ENCODE peak calls at places on chromosomes 1 and 21, in ten cellular contexts. M, O, V, K, W, N, X, S, P and U are unnamed samples.
A peak's percentile ranks its signal among the peaks of the same experiment; 100 is the strongest.

GRCh38 chr1:103109291-103109920 is 1.1 kb upstream of the COL11A1 start:
- DNase-seq in M (no peak), O (no peak), V (peak; percentile 10), K (no peak), W (no peak), N (no peak), X (no peak), S (no peak), P (no peak), U (no peak)

GRCh38 chr1:83641828-83642443 is 357.0 kb downstream of the TTLL7 start:
- DNase-seq in M (peak; percentile 57), O (no peak), V (peak; percentile 23), K (no peak), W (no peak), N (no peak), X (peak; percentile 2), S (no peak), P (no peak), U (no peak)

GRCh38 chr21:41965447-41966340 is 11.9 kb upstream of the C2CD2 start:
- DNase-seq in M (no peak), O (no peak), V (no peak), K (no peak), W (peak; percentile 29), N (no peak), X (no peak), S (no peak), P (no peak), U (no peak)

GRCh38 chr21:26157842-26158241 is 12.7 kb downstream of the APP start:
- DNase-seq in M (no peak), O (no peak), V (no peak), K (no peak), W (no peak), N (no peak), X (no peak), S (no peak), P (no peak), U (no peak)

GRCh38 chr1:60281360-60281932 is 207.9 kb upstream of the C1orf87 start:
- DNase-seq in M (peak; percentile 81), O (peak; percentile 43), V (peak; percentile 76), K (peak; percentile 69), W (no peak), N (peak; percentile 75), X (peak; percentile 93), S (peak; percentile 55), P (peak; percentile 22), U (peak; percentile 59)

GRCh38 chr1:111739984-111740765 is 980 bp upstream of the INKA2 start:
- DNase-seq in M (peak; percentile 51), O (peak; percentile 55), V (peak; percentile 57), K (peak; percentile 69), W (peak; percentile 60), N (peak; percentile 80), X (peak; percentile 71), S (peak; percentile 9), P (peak; percentile 83), U (peak; percentile 73)

GRCh38 chr1:177122461-177122860 is 42.1 kb downstream of the ASTN1 start:
- DNase-seq in M (no peak), O (no peak), V (no peak), K (no peak), W (no peak), N (no peak), X (no peak), S (no peak), P (no peak), U (no peak)

GRCh38 chr1:53311104-53311908 is 16.6 kb downstream of the LRP8 start:
- DNase-seq in M (no peak), O (no peak), V (no peak), K (no peak), W (no peak), N (no peak), X (no peak), S (no peak), P (no peak), U (no peak)

GRCh38 chr1:24971539-24971938 is 41.5 kb upstream of the RUNX3 start:
- DNase-seq in M (no peak), O (no peak), V (no peak), K (no peak), W (no peak), N (no peak), X (no peak), S (no peak), P (no peak), U (no peak)

GRCh38 chr21:30443226-30443625 is 3.2 kb downstream of the KRTAP15-1 start:
- DNase-seq in M (no peak), O (no peak), V (no peak), K (no peak), W (no peak), N (no peak), X (no peak), S (no peak), P (no peak), U (no peak)

GRCh38 chr1:204319462-204319861 is 40.3 kb downstream of the PLEKHA6 start:
- DNase-seq in M (peak; percentile 63), O (no peak), V (peak; percentile 90), K (peak; percentile 39), W (no peak), N (no peak), X (peak; percentile 86), S (no peak), P (no peak), U (no peak)

GRCh38 chr1:3453891-3454810 is at the start of gene ARHGEF16:
- DNase-seq in M (peak; percentile 11), O (peak; percentile 83), V (peak; percentile 12), K (peak; percentile 93), W (no peak), N (peak; percentile 72), X (peak; percentile 28), S (peak; percentile 23), P (peak; percentile 61), U (peak; percentile 79)

GRCh38 chr21:45472445-45473365 is 67.7 kb downstream of the COL18A1 start:
- DNase-seq in M (no peak), O (no peak), V (no peak), K (no peak), W (no peak), N (no peak), X (no peak), S (no peak), P (peak; percentile 21), U (no peak)

GRCh38 chr1:230366504-230366915 is 59.6 kb downstream of the PGBD5 start:
- DNase-seq in M (no peak), O (no peak), V (no peak), K (no peak), W (no peak), N (no peak), X (no peak), S (no peak), P (no peak), U (no peak)

GRCh38 chr1:59880001-59880400 is 46.6 kb downstream of the CYP2J2 start:
- DNase-seq in M (peak; percentile 1), O (no peak), V (no peak), K (no peak), W (no peak), N (no peak), X (peak; percentile 23), S (no peak), P (no peak), U (no peak)

GRCh38 chr1:85137660-85138059 is 63.2 kb downstream of the SYDE2 start:
- DNase-seq in M (no peak), O (peak; percentile 74), V (no peak), K (peak; percentile 93), W (no peak), N (no peak), X (no peak), S (no peak), P (peak; percentile 73), U (no peak)

GRCh38 chr1:92778371-92778770 is 6.5 kb downstream of the EVI5 start:
- DNase-seq in M (peak; percentile 54), O (no peak), V (no peak), K (no peak), W (no peak), N (no peak), X (no peak), S (no peak), P (no peak), U (no peak)

GRCh38 chr1:175225805-175226129 is 33.2 kb upstream of the KIAA0040 start:
- DNase-seq in M (no peak), O (no peak), V (no peak), K (no peak), W (no peak), N (no peak), X (no peak), S (no peak), P (no peak), U (no peak)
- TF ChIP-seq CTCF in M (no peak), O (no peak), V (no peak), K (no peak), W (no peak), N (no peak), X (peak; percentile 1), S (no peak), P (no peak), U (no peak)

GRCh38 chr1:159835862-159836518 is 9.3 kb downstream of the SLAMF8 start:
- DNase-seq in M (peak; percentile 46), O (no peak), V (peak; percentile 32), K (no peak), W (no peak), N (no peak), X (peak; percentile 22), S (no peak), P (no peak), U (no peak)
- TF ChIP-seq CTCF in M (peak; percentile 20), O (no peak), V (peak; percentile 19), K (no peak), W (no peak), N (no peak), X (peak; percentile 21), S (peak; percentile 40), P (peak; percentile 43), U (no peak)

DNA sequence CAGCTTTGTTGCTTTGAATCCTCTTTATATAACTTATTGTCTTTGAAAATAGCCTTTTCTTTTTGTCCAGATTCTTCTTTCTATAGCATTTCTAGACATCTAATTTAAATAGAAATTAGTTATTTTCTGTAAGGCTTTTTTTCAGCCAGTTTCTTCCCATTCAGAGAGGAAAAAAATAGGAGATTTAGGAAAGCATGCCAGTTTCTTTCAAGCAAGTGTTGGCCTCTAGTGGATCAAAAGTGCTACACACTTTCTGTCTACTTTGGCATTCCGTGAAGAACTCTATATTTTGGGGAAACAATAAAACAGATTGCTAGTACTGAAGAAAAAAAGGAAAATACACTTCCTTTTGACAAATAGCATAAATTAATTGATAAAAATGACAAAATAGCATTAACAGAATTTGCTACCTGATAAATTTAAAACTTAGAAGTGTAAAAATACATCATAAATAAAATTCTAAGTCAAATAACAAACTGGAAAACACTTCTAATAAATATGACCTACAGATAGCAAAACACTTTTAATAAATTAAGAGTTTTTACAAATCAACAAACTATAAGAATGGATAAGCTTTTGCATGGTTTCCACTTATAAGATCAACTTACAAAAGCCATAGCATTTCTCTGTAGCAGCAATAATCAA is 13.1 kb upstream of the EXO1 start:
- DNase-seq in M (peak; percentile 77), O (no peak), V (peak; percentile 78), K (no peak), W (no peak), N (no peak), X (peak; percentile 72), S (peak; percentile 46), P (no peak), U (no peak)
- TF ChIP-seq CTCF in M (peak; percentile 88), O (peak; percentile 43), V (peak; percentile 88), K (peak; percentile 45), W (peak; percentile 45), N (peak; percentile 69), X (peak; percentile 75), S (peak; percentile 77), P (peak; percentile 64), U (peak; percentile 69)

DNA sequence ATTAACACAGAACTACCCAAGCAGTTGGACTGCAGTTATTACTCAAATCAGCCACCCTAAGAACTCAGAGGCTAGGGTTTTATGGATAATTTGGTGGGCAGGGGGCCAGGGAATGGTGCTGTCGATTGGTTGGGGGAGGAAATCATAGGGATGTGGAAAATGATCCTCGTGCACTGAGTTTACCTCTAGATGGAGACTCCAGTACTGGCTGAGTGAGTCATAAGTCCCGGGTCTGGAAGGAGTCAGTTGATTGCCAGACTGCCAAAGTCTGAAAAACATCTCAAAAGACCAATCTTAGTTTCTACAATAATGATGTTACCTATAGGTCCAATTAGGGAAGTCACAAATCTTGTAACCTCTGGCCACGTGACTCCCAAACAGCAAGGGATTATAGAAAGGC is 257.5 kb upstream of the PRMT6 start:
- DNase-seq in M (peak; percentile 17), O (no peak), V (peak; percentile 22), K (no peak), W (no peak), N (no peak), X (no peak), S (no peak), P (no peak), U (no peak)
- TF ChIP-seq CTCF in M (peak; percentile 19), O (no peak), V (peak; percentile 14), K (no peak), W (no peak), N (no peak), X (no peak), S (no peak), P (no peak), U (no peak)